ENCODE peak calls at places on chromosomes 2 and 18, in six cellular contexts. A, X, Z, K, D and F are unnamed samples.
A peak's percentile ranks its signal among the peaks of the same experiment; 100 is the strongest.

GRCh38 chr18:70998490-70998889 is 709.6 kb downstream of the SOCS6 start:
- DNase-seq in A (no peak), X (no peak), Z (no peak), K (no peak), D (no peak), F (no peak)

GRCh38 chr18:44510376-44510775 is 170.3 kb upstream of the SETBP1 start:
- DNase-seq in A (no peak), X (no peak), Z (no peak), K (no peak), D (no peak), F (no peak)

GRCh38 chr2:208069186-208069585 is 43.9 kb upstream of the PLEKHM3 start:
- DNase-seq in A (no peak), X (no peak), Z (no peak), K (no peak), D (no peak), F (no peak)

GRCh38 chr2:54569745-54570296 is 113.7 kb downstream of the SPTBN1 start:
- DNase-seq in A (no peak), X (no peak), Z (no peak), K (peak; percentile 49), D (no peak), F (no peak)

GRCh38 chr18:55100817-55101457 is 141.7 kb upstream of the CCDC68 start:
- DNase-seq in A (no peak), X (no peak), Z (no peak), K (no peak), D (no peak), F (no peak)

GRCh38 chr2:120422761-120423160 is 76.8 kb downstream of the INHBB start:
- DNase-seq in A (peak; percentile 47), X (no peak), Z (no peak), K (no peak), D (peak; percentile 64), F (no peak)

GRCh38 chr18:11327656-11328055 is 178.3 kb upstream of the PIEZO2 start:
- DNase-seq in A (no peak), X (no peak), Z (no peak), K (no peak), D (no peak), F (no peak)

GRCh38 chr2:41543726-41544125 is 504.1 kb upstream of the PKDCC start:
- DNase-seq in A (no peak), X (no peak), Z (no peak), K (no peak), D (no peak), F (no peak)

GRCh38 chr2:62440281-62440946 is 65.6 kb downstream of the TMEM17 start:
- DNase-seq in A (no peak), X (no peak), Z (no peak), K (no peak), D (no peak), F (no peak)

GRCh38 chr2:85611217-85611704 is 605 bp downstream of the C2orf68 start:
- DNase-seq in A (no peak), X (no peak), Z (no peak), K (no peak), D (no peak), F (no peak)

GRCh38 chr2:109694190-109694589 is 80.0 kb downstream of the SOWAHC start:
- DNase-seq in A (peak; percentile 30), X (no peak), Z (peak; percentile 24), K (no peak), D (no peak), F (no peak)

GRCh38 chr2:41774011-41774605 is 273.7 kb upstream of the PKDCC start:
- DNase-seq in A (no peak), X (no peak), Z (no peak), K (no peak), D (no peak), F (no peak)

GRCh38 chr2:126828051-126828450 is 70.6 kb upstream of the TEX51 start:
- DNase-seq in A (no peak), X (no peak), Z (no peak), K (no peak), D (no peak), F (no peak)

GRCh38 chr2:218717262-218717661 is 6.6 kb downstream of the TTLL4 start:
- DNase-seq in A (no peak), X (no peak), Z (peak; percentile 54), K (no peak), D (no peak), F (peak; percentile 29)

GRCh38 chr2:161245671-161246070 is 62.6 kb upstream of the PSMD14 start:
- DNase-seq in A (no peak), X (no peak), Z (no peak), K (no peak), D (no peak), F (no peak)

GRCh38 chr2:85537600-85538506 is 1.1 kb upstream of the MAT2A start:
- DNase-seq in A (peak; percentile 84), X (no peak), Z (peak; percentile 75), K (peak; percentile 53), D (peak; percentile 88), F (no peak)

GRCh38 chr2:70140978-70141753 is 49.7 kb downstream of the C2orf42 start:
- DNase-seq in A (peak; percentile 74), X (peak; percentile 56), Z (peak; percentile 83), K (peak; percentile 60), D (peak; percentile 86), F (no peak)

GRCh38 chr2:101864426-101864825 is 127.3 kb upstream of the IL1R2 start:
- DNase-seq in A (no peak), X (no peak), Z (no peak), K (no peak), D (no peak), F (no peak)

GRCh38 chr2:15968280-15969178 is 28.2 kb downstream of the MYCN start:
- DNase-seq in A (no peak), X (no peak), Z (no peak), K (no peak), D (no peak), F (no peak)

GRCh38 chr2:172204309-172204708 is 101.6 kb upstream of the DLX2 start:
- DNase-seq in A (no peak), X (no peak), Z (no peak), K (no peak), D (no peak), F (no peak)

GRCh38 chr18:44725300-44726096 is 44.8 kb downstream of the SETBP1 start:
- DNase-seq in A (peak; percentile 76), X (no peak), Z (no peak), K (peak; percentile 75), D (peak; percentile 85), F (no peak)

GRCh38 chr2:10430886-10431622 is 17.1 kb downstream of the ODC1 start:
- DNase-seq in A (no peak), X (no peak), Z (no peak), K (no peak), D (no peak), F (no peak)

GRCh38 chr18:64966667-64967066 is 784.1 kb upstream of the CDH7 start:
- DNase-seq in A (no peak), X (no peak), Z (no peak), K (no peak), D (no peak), F (no peak)

GRCh38 chr18:5895886-5896740 is 791 bp upstream of the TMEM200C start:
- DNase-seq in A (peak; percentile 74), X (no peak), Z (no peak), K (no peak), D (peak; percentile 75), F (peak; percentile 47)

GRCh38 chr18:5892772-5893431 is 2.4 kb downstream of the TMEM200C start:
- DNase-seq in A (no peak), X (no peak), Z (no peak), K (no peak), D (no peak), F (no peak)

GRCh38 chr18:5894613-5895299 is 566 bp downstream of the TMEM200C start:
- DNase-seq in A (peak; percentile 59), X (no peak), Z (no peak), K (no peak), D (peak; percentile 66), F (no peak)

GRCh38 chr18:5894215-5894612 is 1.1 kb downstream of the TMEM200C start:
- DNase-seq in A (no peak), X (no peak), Z (no peak), K (no peak), D (no peak), F (no peak)

GRCh38 chr18:5895300-5895885 is at the start of gene TMEM200C:
- DNase-seq in A (peak; percentile 66), X (no peak), Z (no peak), K (no peak), D (no peak), F (no peak)
- TF ChIP-seq POLR2A in A (no peak), X (no peak), Z (no peak), K (no peak), D (no peak), F (no peak)

GRCh38 chr18:6775702-6776101 is 46.2 kb downstream of the ARHGAP28 start:
- DNase-seq in A (no peak), X (no peak), Z (no peak), K (no peak), D (no peak), F (no peak)
- TF ChIP-seq POLR2A in A (no peak), X (no peak), Z (no peak), K (no peak), D (no peak), F (no peak)

DNA sequence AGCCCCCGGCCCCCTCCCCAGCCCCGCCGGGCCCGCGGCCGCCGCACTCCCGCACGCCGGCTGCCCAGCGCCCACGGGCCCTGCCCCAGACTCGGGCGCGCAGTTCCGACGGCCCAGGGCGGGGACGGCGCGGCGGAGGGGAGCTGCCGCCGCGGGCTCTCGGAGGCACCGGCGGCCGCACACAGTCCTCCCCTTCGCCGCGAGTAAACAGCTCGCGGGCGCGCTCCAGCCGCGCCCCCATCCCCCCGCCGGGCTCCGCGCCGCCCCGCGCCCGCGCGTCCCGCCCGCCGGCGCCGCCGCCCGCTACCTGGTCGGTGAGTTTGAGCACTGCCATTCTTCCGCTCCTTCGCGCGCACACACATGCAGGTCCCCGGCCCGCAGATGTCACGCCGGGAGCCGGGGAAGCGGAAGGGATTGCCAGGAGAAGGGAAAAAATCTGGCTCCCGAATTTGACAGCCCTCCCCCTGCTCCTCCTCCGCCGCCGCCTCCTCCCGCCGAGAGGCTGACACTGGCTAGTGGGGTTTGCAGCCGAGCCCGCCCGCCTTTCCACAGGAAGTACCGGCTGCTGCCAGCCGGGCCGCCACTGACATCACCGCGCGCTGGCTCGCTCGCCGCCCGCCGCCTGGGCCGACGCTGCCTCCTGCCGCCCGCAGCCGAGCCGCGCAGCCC is at the start of gene ANKRD44:
- DNase-seq in A (peak; percentile 96), X (peak; percentile 62), Z (peak; percentile 85), K (peak; percentile 63), D (peak; percentile 99), F (peak; percentile 91)
- TF ChIP-seq POLR2A in A (peak; percentile 28), X (peak; percentile 77), Z (peak; percentile 53), K (no peak), D (peak; percentile 84), F (peak; percentile 35)

DNA sequence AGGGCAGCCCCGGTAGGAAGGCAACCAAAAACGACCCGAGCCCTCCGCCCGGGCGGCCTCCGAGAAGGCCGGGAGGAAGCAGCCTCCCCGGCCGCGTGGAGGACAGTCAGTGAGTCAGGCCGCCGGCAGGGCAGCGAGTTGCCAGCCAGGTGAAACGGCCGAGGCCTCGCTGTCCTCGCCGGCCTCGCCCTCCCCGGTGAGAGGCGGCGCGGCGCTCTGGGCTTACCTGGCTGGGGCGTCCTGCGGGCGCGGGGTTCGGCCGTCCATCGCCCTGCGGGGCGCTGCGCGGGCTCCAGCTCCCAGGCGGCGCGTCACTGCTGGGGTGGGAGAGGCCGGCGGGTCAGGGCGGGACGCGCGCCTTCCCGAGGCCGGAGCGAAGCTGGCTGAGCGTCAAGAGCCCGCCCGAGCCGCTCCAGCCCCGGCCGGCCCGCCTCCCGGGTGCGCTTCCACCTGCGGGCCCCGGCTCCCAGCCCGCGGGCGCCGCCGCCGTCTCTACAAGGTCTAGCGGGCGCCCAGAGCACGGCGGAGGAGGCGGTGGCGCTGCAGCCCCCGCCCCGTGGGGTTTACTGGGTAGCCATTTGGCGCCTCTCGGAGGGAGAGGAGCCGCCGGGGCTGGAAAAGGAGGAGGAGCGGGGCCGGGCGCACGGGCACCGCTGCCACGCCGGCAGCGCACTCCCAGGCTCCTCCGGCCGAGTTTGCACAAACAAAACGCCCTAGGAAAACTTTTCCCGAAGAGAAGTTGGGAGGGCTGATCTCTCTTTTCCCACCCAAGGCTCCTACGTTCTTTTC is 499 bp downstream of the COBLL1 start:
- DNase-seq in A (peak; percentile 85), X (no peak), Z (peak; percentile 72), K (peak; percentile 34), D (peak; percentile 92), F (peak; percentile 58)
- TF ChIP-seq POLR2A in A (no peak), X (no peak), Z (peak; percentile 11), K (no peak), D (peak; percentile 11), F (no peak)